ENCODE peak calls at places on chromosome 11, in nine cellular contexts. W is Calu3, G is retinal pigment epithelial cell, V is nephron progenitor cell, B is mucosa of descending colon, Z is psoas muscle, Q is endothelial cell, N is HFF-Myc, O is cardiac muscle cell. K is an unnamed sample.

GRCh38 chr11:3171931-3172560 is 6.9 kb upstream of the OSBPL5 start:
- DNase-seq in W (no peak), G (no peak), V (no peak), B (no peak), Z (no peak), Q (no peak), N (no peak), O (no peak), K (no peak)

GRCh38 chr11:73168925-73169579 is 26.9 kb upstream of the FCHSD2 start:
- DNase-seq in W (no peak), G (no peak), V (peak), B (no peak), Z (no peak), Q (no peak), N (no peak), O (peak), K (no peak)

GRCh38 chr11:2653930-2654739 is 45.7 kb downstream of the KCNQ1OT1 start:
- DNase-seq in W (no peak), G (no peak), V (no peak), B (no peak), Z (no peak), Q (no peak), N (no peak), O (no peak), K (no peak)

GRCh38 chr11:110600322-110600721 is 111.9 kb downstream of the ARHGAP20 start:
- DNase-seq in W (no peak), G (no peak), V (no peak), B (no peak), Z (no peak), Q (no peak), N (no peak), O (no peak), K (no peak)

GRCh38 chr11:116637766-116638165 is 135.0 kb downstream of the BUD13 start:
- DNase-seq in W (no peak), G (no peak), V (no peak), B (no peak), Z (no peak), Q (no peak), N (no peak), O (no peak), K (no peak)

GRCh38 chr11:40104941-40105550 is 1354.4 kb downstream of the LRRC4C start:
- DNase-seq in W (no peak), G (no peak), V (no peak), B (no peak), Z (no peak), Q (no peak), N (no peak), O (no peak), K (no peak)

GRCh38 chr11:73715551-73715950 is 45.3 kb downstream of the RAB6A start:
- DNase-seq in W (no peak), G (no peak), V (no peak), B (no peak), Z (no peak), Q (no peak), N (no peak), O (no peak), K (no peak)

GRCh38 chr11:13283636-13284035 is 6.0 kb downstream of the BMAL1 start:
- DNase-seq in W (no peak), G (no peak), V (peak), B (no peak), Z (no peak), Q (no peak), N (no peak), O (no peak), K (no peak)

GRCh38 chr11:110251837-110252236 is 44.6 kb downstream of the RDX start:
- DNase-seq in W (peak), G (peak), V (no peak), B (no peak), Z (no peak), Q (no peak), N (peak), O (no peak), K (peak)

GRCh38 chr11:44007746-44008501 is 39.9 kb upstream of the ACCSL start:
- DNase-seq in W (no peak), G (no peak), V (no peak), B (no peak), Z (no peak), Q (no peak), N (no peak), O (no peak), K (no peak)

GRCh38 chr11:26715133-26715532 is 6.7 kb downstream of the SLC5A12 start:
- DNase-seq in W (no peak), G (no peak), V (no peak), B (no peak), Z (no peak), Q (no peak), N (no peak), O (no peak), K (no peak)

GRCh38 chr11:1177771-1178090 is 20.0 kb downstream of the MUC5AC start:
- DNase-seq in W (no peak), G (no peak), V (no peak), B (peak), Z (no peak), Q (no peak), N (no peak), O (no peak), K (no peak)
- TF ChIP-seq CTCF in W (no peak), G (no peak), V (no peak), B (no peak), Z (no peak), Q (no peak), N (no peak), O (no peak), K (no peak)

GRCh38 chr11:120126543-120126942 is 11.4 kb downstream of the TRIM29 start:
- DNase-seq in W (no peak), G (no peak), V (no peak), B (no peak), Z (no peak), Q (no peak), N (no peak), O (no peak), K (no peak)
- TF ChIP-seq CTCF in W (no peak), G (no peak), V (no peak), B (no peak), Z (no peak), Q (no peak), N (no peak), O (no peak), K (no peak)

GRCh38 chr11:123057604-123058305 is 4.2 kb downstream of the HSPA8 start:
- DNase-seq in W (no peak), G (no peak), V (no peak), B (no peak), Z (no peak), Q (no peak), N (no peak), O (no peak), K (no peak)
- TF ChIP-seq CTCF in W (no peak), G (no peak), V (no peak), B (no peak), Z (no peak), Q (no peak), N (no peak), O (no peak), K (no peak)

DNA sequence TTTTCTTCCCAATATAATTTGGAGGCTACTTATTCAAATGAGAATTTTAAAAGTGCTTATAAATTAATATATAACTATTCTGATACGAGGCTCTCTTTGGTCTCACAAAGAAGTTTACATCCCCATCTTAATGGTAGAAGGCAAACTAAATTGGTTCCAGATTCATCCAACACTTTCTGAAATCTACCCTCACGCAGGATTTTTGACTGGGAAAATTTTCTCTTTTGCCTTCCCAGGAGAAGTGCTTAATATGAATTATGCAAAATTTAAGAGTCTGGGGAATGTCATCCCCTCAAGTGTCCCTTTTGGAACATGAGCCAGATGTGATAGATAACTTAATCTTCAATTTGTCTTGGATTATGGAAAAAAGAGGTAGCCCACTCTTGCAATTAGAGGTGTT is at the start of gene OR4C11:
- DNase-seq in W (no peak), G (no peak), V (no peak), B (no peak), Z (no peak), Q (no peak), N (no peak), O (no peak), K (no peak)
- TF ChIP-seq CTCF in W (no peak), G (no peak), V (no peak), B (no peak), Z (no peak), Q (no peak), N (no peak), O (no peak), K (no peak)

DNA sequence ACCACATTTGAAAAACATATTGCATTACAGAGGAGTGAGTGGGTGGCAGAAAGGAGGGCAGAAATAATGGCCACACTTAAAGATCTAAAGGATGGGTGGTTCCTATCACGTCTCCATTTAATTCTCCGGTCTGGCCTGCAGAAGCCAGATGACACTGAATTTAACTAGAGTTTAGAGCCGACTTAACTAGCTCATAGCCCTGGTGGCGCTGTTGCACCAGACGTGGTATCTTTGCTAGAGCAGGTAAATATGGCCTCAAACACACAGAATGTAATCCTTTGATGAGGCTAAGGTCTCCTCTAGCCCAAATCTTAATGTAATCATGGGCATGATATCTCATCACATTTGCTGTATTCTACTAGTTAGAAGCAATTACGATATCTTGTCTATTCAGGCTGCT is 51.5 kb upstream of the GAL start:
- DNase-seq in W (peak), G (peak), V (peak), B (no peak), Z (no peak), Q (peak), N (peak), O (peak), K (peak)
- TF ChIP-seq CTCF in W (peak), G (peak), V (peak), B (no peak), Z (no peak), Q (peak), N (peak), O (peak), K (peak)

GRCh38 chr11:93248602-93249001 is 50.8 kb upstream of the SLC36A4 start:
- DNase-seq in W (no peak), G (no peak), V (no peak), B (no peak), Z (no peak), Q (no peak), N (no peak), O (no peak), K (peak)

GRCh38 chr11:93253111-93253510 is 55.3 kb upstream of the SLC36A4 start:
- DNase-seq in W (no peak), G (no peak), V (no peak), B (no peak), Z (no peak), Q (no peak), N (no peak), O (no peak), K (no peak)

GRCh38 chr11:93249437-93250210 is 51.8 kb upstream of the SLC36A4 start:
- DNase-seq in W (no peak), G (no peak), V (no peak), B (no peak), Z (no peak), Q (no peak), N (no peak), O (no peak), K (no peak)

DNA sequence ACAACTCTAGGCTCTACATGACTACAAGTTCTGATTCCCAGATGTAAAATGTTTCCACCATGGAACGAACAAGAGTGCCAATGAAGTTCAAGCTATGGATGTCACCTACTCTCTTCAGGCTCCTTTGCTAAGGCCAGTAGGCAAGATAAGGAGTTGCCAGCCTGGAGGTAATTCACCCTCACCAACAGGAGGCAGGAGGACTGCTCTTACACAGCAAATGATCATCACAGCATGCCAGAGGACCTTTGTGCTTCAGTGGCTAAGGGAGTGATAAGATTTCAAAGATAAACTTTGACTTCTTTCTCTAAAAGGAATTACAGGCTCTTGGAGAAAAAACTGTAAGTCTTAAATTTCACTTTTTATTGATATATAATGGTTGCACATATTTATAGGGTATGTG is 54.1 kb upstream of the SLC36A4 start:
- DNase-seq in W (no peak), G (no peak), V (no peak), B (no peak), Z (no peak), Q (no peak), N (no peak), O (no peak), K (no peak)
- TF ChIP-seq CTCF in W (no peak), G (no peak), V (no peak), B (no peak), Z (no peak), Q (no peak), N (no peak), O (no peak), K (no peak)

GRCh38 chr11:104881117-104881794 is 17.0 kb downstream of the CASP12 start:
- DNase-seq in W (no peak), G (no peak), V (no peak), B (no peak), Z (no peak), Q (no peak), N (no peak), O (no peak), K (no peak)

GRCh38 chr11:104876324-104876723 is 21.9 kb downstream of the CASP12 start:
- DNase-seq in W (no peak), G (no peak), V (no peak), B (no peak), Z (no peak), Q (no peak), N (no peak), O (no peak), K (no peak)

GRCh38 chr11:104876838-104877500 is 21.3 kb downstream of the CASP12 start:
- DNase-seq in W (no peak), G (no peak), V (no peak), B (no peak), Z (no peak), Q (no peak), N (no peak), O (no peak), K (no peak)

GRCh38 chr11:104883342-104883741 is 14.9 kb downstream of the CASP12 start:
- DNase-seq in W (no peak), G (no peak), V (no peak), B (no peak), Z (no peak), Q (no peak), N (no peak), O (no peak), K (peak)

DNA sequence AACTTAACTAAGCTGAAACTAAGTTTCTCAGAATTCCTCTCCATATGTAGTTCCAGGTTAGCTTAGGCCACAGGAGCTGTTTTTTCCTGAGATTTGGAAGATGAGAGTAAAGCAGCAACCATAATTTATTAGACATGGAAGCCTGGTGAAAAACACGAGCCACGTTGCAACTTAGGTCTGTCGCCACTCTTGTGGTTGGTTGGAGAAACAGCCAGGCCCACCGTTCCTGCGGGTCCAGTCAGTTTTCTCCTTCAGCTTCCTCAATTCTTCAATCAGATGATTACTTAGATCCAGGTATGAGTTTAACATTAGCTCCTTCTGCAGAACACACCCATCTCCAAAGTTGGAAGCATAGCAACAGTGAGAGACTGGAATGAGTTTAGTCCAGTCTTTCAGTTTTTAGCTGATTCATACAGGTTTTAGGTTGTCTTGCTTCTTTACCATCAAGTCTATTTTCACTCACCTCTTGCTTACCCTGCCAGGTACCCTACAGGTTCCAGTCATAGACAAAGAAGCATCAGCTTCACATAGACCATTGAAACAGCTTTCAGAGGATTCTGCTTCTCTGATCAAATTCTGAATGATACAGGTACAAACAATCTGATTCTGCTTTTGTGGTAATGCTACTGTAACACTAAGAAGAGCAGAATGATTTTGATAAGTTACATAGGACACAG is 18.6 kb downstream of the CASP12 start:
- DNase-seq in W (no peak), G (no peak), V (no peak), B (no peak), Z (no peak), Q (no peak), N (no peak), O (no peak), K (no peak)
- TF ChIP-seq CTCF in W (no peak), G (no peak), V (no peak), B (no peak), Z (no peak), Q (no peak), N (no peak), O (no peak), K (no peak)

GRCh38 chr11:32297629-32298028 is 137.7 kb downstream of the WT1 start:
- DNase-seq in W (peak), G (no peak), V (no peak), B (no peak), Z (no peak), Q (no peak), N (peak), O (no peak), K (peak)
- TF ChIP-seq CTCF in W (peak), G (peak), V (peak), B (no peak), Z (no peak), Q (no peak), N (no peak), O (peak), K (peak)

DNA sequence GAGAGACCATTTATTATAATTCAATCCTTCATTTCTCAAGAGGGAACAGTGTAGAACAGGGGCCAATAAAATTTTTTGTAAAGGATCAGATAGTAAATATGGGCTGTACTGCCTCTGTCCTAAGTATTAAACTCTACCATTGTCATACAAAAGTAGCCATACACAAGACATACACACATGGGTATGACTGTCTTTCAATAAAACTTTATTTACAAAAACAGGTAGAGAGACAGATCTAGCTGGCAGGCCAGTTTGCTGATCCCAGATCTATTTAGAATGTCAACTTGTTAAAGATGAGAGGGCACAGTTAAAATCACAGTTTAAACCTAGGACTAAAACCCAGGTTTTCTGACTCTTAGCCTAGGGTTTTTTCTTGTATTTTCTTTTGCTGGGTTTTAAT is 16.7 kb downstream of the TRAF6 start:
- DNase-seq in W (no peak), G (no peak), V (no peak), B (no peak), Z (no peak), Q (no peak), N (no peak), O (no peak), K (no peak)
- TF ChIP-seq CTCF in W (no peak), G (no peak), V (no peak), B (no peak), Z (no peak), Q (no peak), N (no peak), O (no peak), K (no peak)

GRCh38 chr11:62981743-62982142 is 3.0 kb downstream of the SLC22A6 start:
- DNase-seq in W (no peak), G (no peak), V (no peak), B (no peak), Z (no peak), Q (no peak), N (no peak), O (no peak), K (no peak)
- TF ChIP-seq CTCF in W (no peak), G (peak), V (no peak), B (no peak), Z (no peak), Q (no peak), N (no peak), O (no peak), K (no peak)